ENCODE peak calls at places on chromosomes 4 and X, in eight cellular contexts. E is tibial nerve, G is ovary, L is transverse colon, Y is suprapubic skin, S is A549, F is esophagus muscularis mucosa, D is upper lobe of left lung. Z is an unnamed sample.

GRCh38 chr4:139603576-139604387 is 47.8 kb upstream of the SETD7 start:
- DNase-seq in G (peak; percentile 39), E (no peak), L (peak; percentile 23), D (no peak), S (peak; percentile 38), F (no peak), Y (no peak), Z (no peak)

GRCh38 chr4:185247151-185247550 is 37.8 kb downstream of the SNX25 start:
- DNase-seq in S (no peak), F (no peak), G (no peak), L (no peak), E (no peak), Y (no peak), D (no peak), Z (no peak)

GRCh38 chr4:26490111-26490979 is at the start of gene CCKAR:
- DNase-seq in L (no peak), D (no peak), G (no peak), E (no peak), Y (no peak), F (no peak), S (no peak), Z (no peak)

GRCh38 chr4:108114503-108114902 is 54.2 kb downstream of the LEF1 start:
- DNase-seq in L (no peak), F (no peak), S (no peak), G (no peak), E (no peak), D (no peak), Y (no peak), Z (no peak)

GRCh38 chrX:643911-644303 is 13.3 kb downstream of the SHOX start:
- DNase-seq in S (no peak), L (no peak), E (no peak), Y (peak; percentile 67), F (no peak), D (no peak), G (no peak), Z (no peak)

GRCh38 chrX:129161108-129161507 is 362.2 kb downstream of the SMARCA1 start:
- DNase-seq in L (no peak), S (no peak), E (no peak), F (no peak), G (no peak), Y (no peak), D (no peak), Z (no peak)

GRCh38 chr4:31275906-31276305 is 555.7 kb downstream of the PCDH7 start:
- DNase-seq in E (no peak), Y (no peak), S (no peak), D (no peak), F (no peak), L (no peak), G (no peak), Z (no peak)

GRCh38 chr4:182427530-182427929 is 184.3 kb downstream of the TENM3 start:
- DNase-seq in S (no peak), L (no peak), D (no peak), Y (no peak), G (no peak), F (no peak), E (no peak), Z (no peak)

GRCh38 chrX:120253784-120254183 is 3.2 kb downstream of the ZBTB33 start:
- DNase-seq in S (no peak), D (no peak), F (no peak), G (no peak), E (no peak), Y (no peak), L (no peak), Z (no peak)

GRCh38 chrX:31012509-31013025 is 59.3 kb downstream of the FTHL17 start:
- DNase-seq in L (no peak), Y (no peak), G (no peak), F (no peak), D (no peak), E (no peak), S (no peak), Z (no peak)

GRCh38 chr4:36051634-36052033 is 192.7 kb downstream of the ARAP2 start:
- DNase-seq in F (no peak), S (no peak), Y (no peak), G (no peak), E (no peak), D (no peak), L (no peak), Z (no peak)

GRCh38 chr4:177051473-177052060 is 258.1 kb upstream of the NEIL3 start:
- DNase-seq in L (peak; percentile 7), Y (no peak), E (no peak), F (no peak), G (no peak), D (no peak), S (peak; percentile 3), Z (no peak)

GRCh38 chr4:62161446-62161845 is 961.3 kb downstream of the ADGRL3 start:
- DNase-seq in D (no peak), F (no peak), Y (no peak), L (no peak), G (no peak), S (no peak), E (no peak), Z (no peak)

GRCh38 chr4:62159876-62160275 is 959.8 kb downstream of the ADGRL3 start:
- DNase-seq in D (no peak), E (no peak), Y (no peak), S (no peak), L (no peak), F (no peak), G (no peak), Z (no peak)

GRCh38 chr4:62162606-62163005 is 962.5 kb downstream of the ADGRL3 start:
- DNase-seq in L (no peak), Y (no peak), D (no peak), G (no peak), F (no peak), S (no peak), E (no peak), Z (no peak)

GRCh38 chr4:62159306-62159705 is 959.2 kb downstream of the ADGRL3 start:
- DNase-seq in E (no peak), S (no peak), L (no peak), Y (no peak), D (no peak), F (no peak), G (no peak), Z (no peak)
- TF ChIP-seq POLR2A in E (no peak), S (no peak), L (no peak), Y (no peak), D (no peak), F (no peak), G (no peak), Z (no peak)

DNA sequence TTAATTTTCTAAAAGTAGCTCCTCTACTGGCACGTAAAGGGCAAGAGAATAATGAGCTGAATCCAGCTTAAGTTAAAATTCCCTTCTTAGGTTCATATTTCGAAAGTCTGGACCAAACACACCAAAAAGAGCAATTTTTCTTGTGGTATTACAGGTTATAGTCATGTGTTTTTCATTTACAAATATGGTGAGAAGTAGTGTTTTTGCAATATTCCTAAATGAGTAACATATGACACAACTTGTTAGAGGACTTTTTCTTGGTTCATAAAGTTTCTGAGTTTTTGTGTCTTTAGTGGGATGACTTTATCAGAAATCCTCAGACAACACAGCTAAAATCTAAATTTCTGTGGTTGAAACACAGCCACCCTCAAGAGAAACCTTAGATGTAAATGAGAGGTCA is 172.1 kb downstream of the AFF2 start:
- DNase-seq in Y (no peak), E (no peak), S (no peak), D (no peak), G (no peak), F (no peak), L (no peak), Z (no peak)
- H3K4me1 ChIP-seq in Y (no peaks in the 10 kb centered on the region), E (no peaks in the 10 kb centered on the region), S (no peaks in the 10 kb centered on the region), D (no peaks in the 10 kb centered on the region), G (no peaks in the 10 kb centered on the region), F (no peaks in the 10 kb centered on the region), L (no peaks in the 10 kb centered on the region), Z (no peaks in the 10 kb centered on the region)

DNA sequence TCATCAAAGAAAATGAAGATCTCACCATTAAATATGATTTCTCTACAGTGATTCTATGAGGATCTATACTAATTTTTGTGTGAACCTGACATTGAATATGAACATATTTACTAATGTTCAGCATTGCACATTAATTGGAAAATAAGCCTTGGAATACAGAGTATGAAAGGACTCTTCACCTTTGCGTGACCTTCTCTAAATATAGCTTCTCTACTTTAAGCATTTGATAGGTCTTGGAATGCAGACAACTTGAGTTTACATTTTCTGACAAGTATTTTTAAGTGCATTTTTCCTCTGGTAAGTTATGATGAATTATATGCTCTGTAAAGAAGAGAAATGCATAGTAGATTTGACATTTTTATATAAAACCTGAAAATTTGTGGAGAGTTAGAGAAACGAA is 372.0 kb downstream of the GABRG1 start:
- DNase-seq in F (no peak), L (no peak), Y (no peak), S (no peak), E (no peak), G (no peak), D (no peak), Z (no peak)
- TF ChIP-seq EP300 in F (no peak), L (no peak), Y (no peak), S (no peak), E (no peak), G (no peak), D (no peak), Z (no peak)

GRCh38 chrX:14030248-14030592 is 528 bp upstream of the GEMIN8 start:
- DNase-seq in G (no peak), Y (no peak), F (no peak), L (no peak), S (no peak), D (no peak), E (no peak), Z (no peak)

GRCh38 chrX:14029039-14029424 is 660 bp downstream of the GEMIN8 start:
- DNase-seq in F (no peak), D (no peak), G (no peak), L (no peak), S (no peak), E (no peak), Y (no peak), Z (no peak)

GRCh38 chrX:14028473-14028872 is 1.2 kb downstream of the GEMIN8 start:
- DNase-seq in Y (no peak), S (no peak), D (no peak), G (no peak), E (no peak), F (no peak), L (no peak), Z (no peak)

GRCh38 chrX:14027511-14028019 is 2.1 kb downstream of the GEMIN8 start:
- DNase-seq in F (no peak), D (no peak), L (no peak), E (no peak), G (no peak), S (no peak), Y (no peak), Z (no peak)

DNA sequence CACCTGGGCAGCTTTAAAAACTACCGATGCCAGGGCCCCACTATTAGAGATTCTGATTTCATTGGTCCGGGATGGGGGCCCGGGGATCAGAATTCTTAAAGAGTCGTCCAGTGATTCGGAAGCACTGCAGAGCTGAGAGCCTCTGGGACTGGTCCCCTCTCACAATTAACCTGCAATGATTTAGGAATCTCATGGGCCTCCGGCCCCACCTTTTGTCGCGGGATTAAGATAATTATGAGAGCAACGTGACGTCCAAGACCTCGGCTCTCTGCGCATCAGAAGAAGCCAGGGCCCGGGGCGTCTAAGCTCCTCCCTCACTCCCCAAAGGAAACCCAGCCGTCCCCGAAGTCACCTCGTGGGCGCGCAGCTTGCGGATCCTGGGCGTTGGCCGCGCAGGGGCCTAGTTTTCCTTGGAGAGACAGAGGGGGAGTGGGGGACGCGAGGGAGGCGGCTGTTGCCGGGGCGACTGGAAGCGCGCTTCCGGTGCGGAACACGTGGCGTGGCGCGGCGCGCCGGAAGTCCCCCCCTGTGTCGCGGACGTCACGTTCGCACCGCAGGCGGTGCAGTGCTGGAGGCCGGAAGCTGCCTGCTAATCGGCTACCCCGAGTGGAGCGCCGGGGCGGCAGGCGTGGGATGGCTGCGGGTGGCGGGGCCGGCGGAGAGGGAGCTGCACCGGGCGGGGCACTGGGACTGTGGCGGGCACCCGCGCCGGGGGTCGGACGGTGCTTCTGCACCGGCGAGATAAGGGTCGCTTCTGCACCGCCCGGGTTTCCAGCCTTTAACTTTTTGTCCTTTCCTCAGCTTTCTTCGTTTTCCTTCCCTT is at the start of gene GEMIN8:
- DNase-seq in G (peak; percentile 91), D (peak; percentile 88), F (peak; percentile 94), S (peak; percentile 59), E (peak; percentile 54), Y (peak; percentile 88), L (peak; percentile 91), Z (peak; percentile 94)
- TF ChIP-seq POLR2A in G (peak; percentile 66), D (peak; percentile 86), F (peak; percentile 62), S (peak; percentile 75), E (peak; percentile 34), Y (peak; percentile 36), L (peak; percentile 83), Z (peak; percentile 59)

Z was measured in sigmoid colon.